ENCODE peak calls at places on chromosomes 6 and 20, in six cellular contexts. Y is stimulated activated CD4-positive, alpha-beta T cell treated with anti-CD3 and anti-CD28 coated beads, Interleukin-4, amount 100 ng/mL, for 1 hour; Q is SW 1271; H is stimulated activated naive CD8-positive, alpha-beta T cell treated with anti-CD3 and anti-CD28 coated beads, Interleukin-15, Interleukin-2, amounts not matched to agents 100 U/mL and 50 U/mL, for 24 hours; N is spleen; G is stomach. J is an unnamed sample.

GRCh38 chr20:58600756-58601155 is 50.3 kb upstream of the STX16 start:
- DNase-seq in Y (no peak), Q (no peak), H (no peak), N (no peak), G (no peak), J (no peak)

GRCh38 chr6:134722996-134723871 is 226.7 kb downstream of the ALDH8A1 start:
- DNase-seq in Y (no peak), Q (no peak), H (no peak), N (no peak), G (no peak), J (no peak)

GRCh38 chr6:166786704-166787293 is 159.7 kb upstream of the RPS6KA2 start:
- DNase-seq in Y (no peak), Q (peak; percentile 57), H (no peak), N (no peak), G (no peak), J (no peak)

GRCh38 chr20:63093966-63094766 is 87.4 kb upstream of the BHLHE23 start:
- DNase-seq in Y (no peak), Q (no peak), H (no peak), N (peak; percentile 48), G (no peak), J (no peak)

GRCh38 chr6:34836451-34836850 is 44.6 kb downstream of the BLTP3A start:
- DNase-seq in Y (no peak), Q (no peak), H (no peak), N (no peak), G (no peak), J (no peak)

GRCh38 chr6:37324131-37325033 is 29.4 kb upstream of the RNF8 start:
- DNase-seq in Y (peak; percentile 7), Q (peak; percentile 81), H (peak; percentile 11), N (no peak), G (no peak), J (no peak)

GRCh38 chr6:958531-958930 is 265.6 kb upstream of the EXOC2 start:
- DNase-seq in Y (no peak), Q (no peak), H (no peak), N (no peak), G (no peak), J (no peak)

GRCh38 chr6:170088349-170088951 is 202.4 kb downstream of the DLL1 start:
- DNase-seq in Y (peak; percentile 11), Q (no peak), H (peak; percentile 37), N (peak; percentile 88), G (peak; percentile 25), J (peak; percentile 18)